ENCODE peak calls at places on chromosomes 2 and 18, in five cellular contexts. A is dorsolateral prefrontal cortex, L is fibroblast of lung, F is HepG2, S is HCT116. Z is an unnamed sample.

GRCh38 chr2:105919191-105919811 is 174.6 kb downstream of the NCK2 start:
- DNase-seq in F (peak; percentile 99), S (peak; percentile 92), L (no peak), A (no peak), Z (no peak)

GRCh38 chr18:41576643-41577042 is 378.4 kb upstream of the PIK3C3 start:
- DNase-seq in S (no peak), F (no peak), L (no peak), A (no peak), Z (no peak)

GRCh38 chr2:221088506-221088905 is 483.6 kb downstream of the EPHA4 start:
- DNase-seq in S (no peak), A (peak; percentile 12), L (no peak), F (no peak), Z (no peak)

GRCh38 chr2:3536682-3537632 is 17.6 kb upstream of the ADI1 start:
- DNase-seq in F (peak; percentile 82), S (peak; percentile 26), A (no peak), L (peak; percentile 57), Z (peak; percentile 74)

GRCh38 chr2:44075536-44075935 is 79.7 kb upstream of the LRPPRC start:
- DNase-seq in A (peak; percentile 47), S (no peak), L (peak; percentile 83), F (peak; percentile 30), Z (peak; percentile 71)

GRCh38 chr2:28654981-28655322 is 96.7 kb upstream of the PPP1CB start:
- DNase-seq in S (no peak), L (no peak), F (no peak), A (no peak), Z (no peak)

GRCh38 chr2:197259470-197259999 is 51.0 kb downstream of the ANKRD44 start:
- DNase-seq in A (no peak), L (no peak), F (no peak), S (no peak), Z (no peak)

GRCh38 chr2:68946117-68946516 is 6.6 kb downstream of the GKN2 start:
- DNase-seq in F (no peak), L (no peak), S (no peak), A (no peak), Z (no peak)

GRCh38 chr2:43950383-43951008 is 45.3 kb downstream of the LRPPRC start:
- DNase-seq in F (peak; percentile 54), A (peak; percentile 14), L (peak; percentile 61), S (peak; percentile 35), Z (peak; percentile 77)

GRCh38 chr18:61400714-61401113 is 67.5 kb downstream of the CDH20 start:
- DNase-seq in S (no peak), A (no peak), F (no peak), L (peak; percentile 72), Z (peak; percentile 71)

GRCh38 chr18:26008096-26008495 is 82.3 kb downstream of the SS18 start:
- DNase-seq in S (no peak), L (no peak), A (no peak), F (no peak), Z (no peak)

GRCh38 chr18:57771183-57771582 is 31.9 kb downstream of the ATP8B1 start:
- DNase-seq in L (no peak), A (no peak), S (no peak), F (no peak), Z (no peak)

GRCh38 chr2:155690785-155691184 is 641.7 kb downstream of the NR4A2 start:
- DNase-seq in S (no peak), F (no peak), L (no peak), A (no peak), Z (no peak)

GRCh38 chr2:179049546-179050311 is at the start of gene CCDC141:
- DNase-seq in F (peak; percentile 32), L (peak; percentile 20), S (no peak), A (no peak), Z (no peak)

GRCh38 chr2:176664478-176664877 is 395.2 kb downstream of the MTX2 start:
- DNase-seq in L (no peak), A (no peak), S (no peak), F (no peak), Z (no peak)

GRCh38 chr2:181805228-181806038 is 86.1 kb upstream of the ITPRID2 start:
- DNase-seq in F (no peak), A (no peak), S (no peak), L (peak; percentile 35), Z (peak; percentile 48)

GRCh38 chr18:11251891-11252270 is 102.5 kb upstream of the PIEZO2 start:
- DNase-seq in A (no peak), S (no peak), F (no peak), L (peak; percentile 22), Z (peak; percentile 82)

GRCh38 chr2:120204022-120204405 is 19.2 kb downstream of the TMEM185B start:
- DNase-seq in F (peak; percentile 45), L (no peak), A (no peak), S (no peak), Z (no peak)

GRCh38 chr2:9299444-9300100 is 93.0 kb downstream of the ASAP2 start:
- DNase-seq in S (no peak), A (no peak), L (no peak), F (no peak), Z (no peak)

GRCh38 chr18:42730272-42730671 is 385.2 kb downstream of the RIT2 start:
- DNase-seq in S (no peak), F (no peak), L (no peak), A (no peak), Z (peak; percentile 10)

GRCh38 chr2:13650586-13651180 is 933.9 kb downstream of the TRIB2 start:
- DNase-seq in L (no peak), F (no peak), S (no peak), A (no peak), Z (no peak)

GRCh38 chr2:2591542-2591940 is 260.5 kb upstream of the MYT1L start:
- DNase-seq in S (no peak), L (no peak), A (no peak), F (no peak), Z (no peak)

GRCh38 chr2:176140520-176141317 is 10.6 kb upstream of the HOXD4 start:
- DNase-seq in L (peak; percentile 41), S (peak; percentile 48), F (peak; percentile 60), A (peak; percentile 16), Z (peak; percentile 51)

GRCh38 chr2:96618599-96619283 is 19.4 kb downstream of the KANSL3 start:
- DNase-seq in A (no peak), L (peak; percentile 82), S (no peak), F (no peak), Z (peak; percentile 62)

GRCh38 chr2:179655627-179656026 is 205.8 kb downstream of the ZNF385B start:
- DNase-seq in S (no peak), A (no peak), L (peak; percentile 64), F (no peak), Z (no peak)

GRCh38 chr18:31716362-31716761 is 32.0 kb upstream of the B4GALT6 start:
- DNase-seq in F (no peak), A (no peak), L (no peak), S (no peak), Z (no peak)

GRCh38 chr18:49630246-49630699 is 68.4 kb downstream of the LIPG start:
- DNase-seq in F (peak; percentile 92), L (peak; percentile 67), S (no peak), A (no peak), Z (no peak)

GRCh38 chr2:19488009-19488691 is 129.7 kb upstream of the OSR1 start:
- DNase-seq in L (peak; percentile 71), A (no peak), S (peak; percentile 95), F (peak; percentile 88), Z (peak; percentile 60)

GRCh38 chr2:101630224-101630949 is 67.1 kb upstream of the MAP4K4 start:
- DNase-seq in F (peak; percentile 21), S (no peak), L (no peak), A (no peak), Z (no peak)

DNA sequence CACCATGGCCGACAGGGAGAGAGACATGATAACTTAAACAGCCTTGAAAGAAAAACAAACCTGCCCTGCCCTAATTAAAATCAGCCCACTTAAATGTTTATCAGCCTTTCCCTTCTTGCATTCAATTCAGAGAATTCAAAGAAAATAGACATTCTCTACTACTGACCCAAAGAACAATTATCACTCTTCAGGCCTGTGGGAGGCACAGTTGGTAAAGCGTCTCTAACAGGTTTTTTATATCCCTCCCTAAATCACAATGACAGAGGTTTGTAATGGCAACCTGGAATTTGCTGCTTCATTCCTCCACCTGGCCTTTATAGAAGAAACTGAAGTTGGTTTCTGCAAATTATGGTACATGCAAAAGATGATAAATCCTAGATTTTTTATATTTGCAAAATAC is 1.7 kb downstream of the CDK15 start:
- DNase-seq in F (no peak), S (no peak), A (no peak), L (no peak), Z (no peak)
- H3K4me3 ChIP-seq in F (no peak overlapping the region), S (no peak overlapping the region), A (no peak overlapping the region), L (no peak overlapping the region), Z (no peak overlapping the region)

GRCh38 chr2:10447300-10448207 is 573 bp downstream of the ODC1 start:
- DNase-seq in F (peak; percentile 38), S (no peak), L (peak; percentile 46), A (peak; percentile 50), Z (peak; percentile 51)
- TF ChIP-seq CTCF in F (peak; percentile 13), S (peak; percentile 8), L (no peak), A (no peak), Z (no peak)

DNA sequence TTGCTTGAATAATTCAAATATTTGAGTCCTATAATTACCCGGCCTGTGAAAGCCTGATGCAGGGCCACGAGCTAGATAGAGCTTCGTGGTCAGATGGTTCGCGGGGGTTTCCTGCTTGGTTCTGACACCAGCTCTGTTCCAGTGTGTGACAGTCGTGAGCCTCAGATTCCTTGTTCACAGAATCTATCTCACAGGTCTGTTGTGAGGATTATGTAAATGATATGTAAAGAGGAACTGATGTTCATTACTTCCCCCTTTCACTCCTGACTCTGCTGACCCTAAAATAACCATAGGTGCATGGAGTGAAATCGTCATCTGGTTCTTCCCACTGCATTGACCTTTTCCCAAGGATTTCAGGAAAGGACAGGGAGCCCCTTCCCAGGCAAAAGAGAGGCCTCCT is 93.9 kb upstream of the CNGA3 start:
- DNase-seq in S (no peak), L (no peak), A (no peak), F (no peak), Z (no peak)
- H3K4me3 ChIP-seq in S (no peak overlapping the region), L (no peak overlapping the region), A (no peak overlapping the region), F (no peak overlapping the region), Z (no peak overlapping the region)

DNA sequence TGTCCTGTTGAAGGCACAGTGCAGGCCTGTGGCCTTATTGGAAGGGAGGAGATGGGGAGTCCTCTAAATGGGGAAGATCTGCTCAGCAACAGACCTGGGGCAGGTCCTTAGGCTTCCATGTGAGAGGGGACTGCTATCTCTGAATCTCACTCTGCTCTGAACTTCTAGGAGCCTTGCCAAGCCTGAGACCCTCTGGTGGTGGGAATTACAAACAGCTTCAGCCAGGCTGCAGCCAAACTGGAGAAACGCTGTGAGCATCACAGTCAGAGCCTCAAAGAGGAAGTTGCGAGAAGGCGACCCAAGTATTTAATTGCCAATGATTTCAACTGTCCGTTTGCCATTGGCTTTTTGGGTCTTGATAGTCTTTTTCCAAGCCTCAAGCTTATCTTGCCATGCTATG is 66.8 kb upstream of the MC2R start:
- DNase-seq in S (no peak), F (peak; percentile 20), A (no peak), L (no peak), Z (no peak)
- TF ChIP-seq CTCF in S (peak; percentile 14), F (peak; percentile 51), A (no peak), L (no peak), Z (no peak)

GRCh38 chr18:36295880-36296301 is 1.6 kb upstream of the FHOD3 start:
- DNase-seq in S (no peak), F (no peak), L (no peak), A (no peak), Z (no peak)
- H3K4me3 ChIP-seq in S (no peak overlapping the region), F (no peak overlapping the region), L (no peak overlapping the region), A (peak overlapping the region; percentile 79), Z (no peak overlapping the region)

Z was measured in choroid plexus epithelial cell.